ENCODE peak calls at places on chromosome 7, in five cellular contexts. R is colonic mucosa, A is brain microvascular endothelial cell, P is iris pigment epithelial cell, D is fibroblast of mammary gland. N is an unnamed sample.

GRCh38 chr7:46452781-46453180 is 531.7 kb upstream of the IGFBP3 start:
- DNase-seq in R (no peak), A (no peak), P (no peak), D (no peak), N (peak)

GRCh38 chr7:44188480-44189225 is 586 bp downstream of the GCK start:
- DNase-seq in R (no peak), A (no peak), P (no peak), D (no peak), N (no peak)

GRCh38 chr7:26198133-26198780 is 2.3 kb downstream of the HNRNPA2B1 start:
- DNase-seq in R (peak), A (no peak), P (no peak), D (peak), N (peak)

GRCh38 chr7:41792099-41792498 is 89.2 kb upstream of the INHBA start:
- DNase-seq in R (no peak), A (no peak), P (peak), D (peak), N (no peak)

GRCh38 chr7:128404143-128404681 is 5.6 kb downstream of the IMPDH1 start:
- DNase-seq in R (peak), A (no peak), P (no peak), D (no peak), N (no peak)

GRCh38 chr7:92949748-92950147 is 113.4 kb upstream of the CDK6 start:
- DNase-seq in R (peak), A (no peak), P (no peak), D (no peak), N (no peak)

GRCh38 chr7:832292-832967 is at the start of gene SUN1:
- DNase-seq in R (no peak), A (peak), P (peak), D (peak), N (peak)

GRCh38 chr7:74403521-74404387 is 50.0 kb upstream of the GTF2IRD1 start:
- DNase-seq in R (no peak), A (no peak), P (no peak), D (no peak), N (no peak)

GRCh38 chr7:98294798-98295382 is 13.4 kb downstream of the BRI3 start:
- DNase-seq in R (peak), A (peak), P (peak), D (peak), N (peak)

GRCh38 chr7:26863504-26864308 is 684 bp downstream of the SKAP2 start:
- DNase-seq in R (no peak), A (peak), P (peak), D (peak), N (peak)